ENCODE peak calls at places on chromosomes 4 and X, in five cellular contexts. One of them, this sample, is unnamed.

GRCh38 chrX:31038585-31039326 is 33.1 kb downstream of the FTHL17 start:
- DNase-seq in IMR-90: peak; percentile 31
- DNase-seq in endothelial cell: peak; percentile 34
- DNase-seq in Peyer's patch: peak; percentile 20
- DNase-seq in GM20000: peak; percentile 14
- DNase-seq in this sample: no peak

GRCh38 chrX:125507119-125507518 is 187.4 kb downstream of the TEX13C start:
- DNase-seq in IMR-90: no peak
- DNase-seq in endothelial cell: no peak
- DNase-seq in GM20000: no peak
- DNase-seq in Peyer's patch: no peak
- DNase-seq in this sample: no peak

GRCh38 chr4:129545599-129546278 is 449.8 kb downstream of the C4orf33 start:
- DNase-seq in GM20000: no peak
- DNase-seq in IMR-90: no peak
- DNase-seq in Peyer's patch: no peak
- DNase-seq in endothelial cell: no peak
- DNase-seq in this sample: no peak

GRCh38 chr4:118351851-118352827 is 664 bp downstream of the PRSS12 start:
- DNase-seq in GM20000: peak; percentile 47
- DNase-seq in endothelial cell: peak; percentile 40
- DNase-seq in IMR-90: peak; percentile 59
- DNase-seq in Peyer's patch: no peak
- DNase-seq in this sample: no peak

GRCh38 chr4:73922766-73923630 is 53.8 kb downstream of the CXCL1 start:
- DNase-seq in endothelial cell: no peak
- DNase-seq in GM20000: no peak
- DNase-seq in IMR-90: peak; percentile 59
- DNase-seq in Peyer's patch: no peak
- DNase-seq in this sample: no peak

GRCh38 chr4:119697887-119698393 is 69.3 kb upstream of the PDE5A start:
- DNase-seq in GM20000: no peak
- DNase-seq in IMR-90: no peak
- DNase-seq in endothelial cell: no peak
- DNase-seq in Peyer's patch: no peak
- DNase-seq in this sample: no peak

GRCh38 chr4:22237155-22237751 is 278.6 kb downstream of the ADGRA3 start:
- DNase-seq in endothelial cell: peak; percentile 69
- DNase-seq in IMR-90: peak; percentile 13
- DNase-seq in GM20000: no peak
- DNase-seq in Peyer's patch: no peak
- DNase-seq in this sample: peak; percentile 18

GRCh38 chr4:14117575-14118228 is 490.2 kb upstream of the BOD1L1 start:
- DNase-seq in IMR-90: no peak
- DNase-seq in GM20000: no peak
- DNase-seq in endothelial cell: no peak
- DNase-seq in Peyer's patch: no peak
- DNase-seq in this sample: no peak

GRCh38 chr4:164204434-164204833 is 549.5 kb upstream of the SMIM31 start:
- DNase-seq in GM20000: no peak
- DNase-seq in endothelial cell: no peak
- DNase-seq in Peyer's patch: no peak
- DNase-seq in IMR-90: peak; percentile 12
- DNase-seq in this sample: no peak

GRCh38 chr4:115272585-115272984 is 159.2 kb upstream of the NDST4 start:
- DNase-seq in GM20000: no peak
- DNase-seq in endothelial cell: no peak
- DNase-seq in IMR-90: no peak
- DNase-seq in Peyer's patch: no peak
- DNase-seq in this sample: no peak

GRCh38 chr4:26321326-26322276 is 787 bp downstream of the RBPJ start:
- DNase-seq in endothelial cell: peak; percentile 40
- DNase-seq in GM20000: peak; percentile 29
- DNase-seq in Peyer's patch: peak; percentile 24
- DNase-seq in IMR-90: peak; percentile 41
- DNase-seq in this sample: peak; percentile 39

GRCh38 chr4:155106629-155107028 is 101.8 kb upstream of the NPY2R start:
- DNase-seq in GM20000: no peak
- DNase-seq in endothelial cell: no peak
- DNase-seq in IMR-90: no peak
- DNase-seq in Peyer's patch: no peak
- DNase-seq in this sample: no peak

GRCh38 chrX:10052906-10053625 is 85.9 kb downstream of the CLDN34 start:
- DNase-seq in endothelial cell: no peak
- DNase-seq in IMR-90: no peak
- DNase-seq in Peyer's patch: no peak
- DNase-seq in GM20000: no peak
- DNase-seq in this sample: no peak

GRCh38 chr4:37904824-37905223 is 13.9 kb downstream of the TBC1D1 start:
- DNase-seq in GM20000: no peak
- DNase-seq in Peyer's patch: no peak
- DNase-seq in endothelial cell: no peak
- DNase-seq in IMR-90: no peak
- DNase-seq in this sample: no peak

GRCh38 chr4:141304346-141304745 is 83.7 kb downstream of the ZNF330 start:
- DNase-seq in IMR-90: no peak
- DNase-seq in GM20000: no peak
- DNase-seq in endothelial cell: no peak
- DNase-seq in Peyer's patch: no peak
- DNase-seq in this sample: no peak

GRCh38 chrX:11755724-11756123 is 2.3 kb upstream of the MSL3 start:
- DNase-seq in IMR-90: no peak
- DNase-seq in GM20000: no peak
- DNase-seq in Peyer's patch: no peak
- DNase-seq in endothelial cell: no peak
- DNase-seq in this sample: no peak

GRCh38 chr4:185399466-185399865 is 2.8 kb downstream of the ANKRD37 start:
- DNase-seq in IMR-90: no peak
- DNase-seq in endothelial cell: no peak
- DNase-seq in GM20000: no peak
- DNase-seq in Peyer's patch: no peak
- DNase-seq in this sample: no peak

GRCh38 chr4:3441501-3442459 is at the start of gene HGFAC:
- DNase-seq in Peyer's patch: no peak
- DNase-seq in IMR-90: no peak
- DNase-seq in endothelial cell: no peak
- DNase-seq in GM20000: no peak
- DNase-seq in this sample: no peak

GRCh38 chrX:36898301-36898700 is 109.9 kb upstream of the FAM47C start:
- DNase-seq in Peyer's patch: no peak
- DNase-seq in endothelial cell: no peak
- DNase-seq in IMR-90: peak; percentile 0
- DNase-seq in GM20000: peak; percentile 1
- DNase-seq in this sample: no peak

GRCh38 chrX:105480646-105481310 is 260.3 kb upstream of the TEX13A start:
- DNase-seq in Peyer's patch: no peak
- DNase-seq in IMR-90: no peak
- DNase-seq in GM20000: no peak
- DNase-seq in endothelial cell: no peak
- DNase-seq in this sample: no peak

GRCh38 chr4:126046081-126046614 is 731.4 kb downstream of the FAT4 start:
- DNase-seq in IMR-90: peak; percentile 19
- DNase-seq in Peyer's patch: no peak
- DNase-seq in GM20000: no peak
- DNase-seq in endothelial cell: no peak
- DNase-seq in this sample: no peak

GRCh38 chr4:126047114-126047513 is 732.4 kb downstream of the FAT4 start:
- DNase-seq in Peyer's patch: no peak
- DNase-seq in IMR-90: no peak
- DNase-seq in endothelial cell: no peak
- DNase-seq in GM20000: no peak
- DNase-seq in this sample: no peak

GRCh38 chr4:126057371-126057770 is 742.6 kb downstream of the FAT4 start:
- DNase-seq in GM20000: no peak
- DNase-seq in Peyer's patch: no peak
- DNase-seq in IMR-90: no peak
- DNase-seq in endothelial cell: no peak
- DNase-seq in this sample: no peak

GRCh38 chr4:126051709-126052424 is 737.1 kb downstream of the FAT4 start:
- DNase-seq in GM20000: no peak
- DNase-seq in endothelial cell: no peak
- DNase-seq in IMR-90: peak; percentile 84
- DNase-seq in Peyer's patch: no peak
- DNase-seq in this sample: no peak
- TF ChIP-seq CTCF in GM20000: no peak
- TF ChIP-seq CTCF in endothelial cell: no peak
- TF ChIP-seq CTCF in IMR-90: peak; percentile 33
- TF ChIP-seq CTCF in Peyer's patch: no peak
- TF ChIP-seq CTCF in this sample: no peak

GRCh38 chr4:1763550-1764080 is 29.5 kb upstream of the FGFR3 start:
- DNase-seq in Peyer's patch: no peak
- DNase-seq in GM20000: peak; percentile 77
- DNase-seq in endothelial cell: no peak
- DNase-seq in IMR-90: peak; percentile 22
- DNase-seq in this sample: no peak

GRCh38 chr4:1762264-1763010 is 30.7 kb upstream of the FGFR3 start:
- DNase-seq in IMR-90: no peak
- DNase-seq in GM20000: no peak
- DNase-seq in endothelial cell: no peak
- DNase-seq in Peyer's patch: no peak
- DNase-seq in this sample: no peak

GRCh38 chr4:1764670-1765069 is 28.4 kb upstream of the FGFR3 start:
- DNase-seq in Peyer's patch: no peak
- DNase-seq in endothelial cell: no peak
- DNase-seq in GM20000: no peak
- DNase-seq in IMR-90: no peak
- DNase-seq in this sample: no peak

GRCh38 chr4:1761130-1761688 is 31.9 kb upstream of the FGFR3 start:
- DNase-seq in IMR-90: no peak
- DNase-seq in GM20000: no peak
- DNase-seq in endothelial cell: no peak
- DNase-seq in Peyer's patch: no peak
- DNase-seq in this sample: no peak

GRCh38 chr4:1763070-1763549 is 30.0 kb upstream of the FGFR3 start:
- DNase-seq in Peyer's patch: no peak
- DNase-seq in endothelial cell: no peak
- DNase-seq in GM20000: no peak
- DNase-seq in IMR-90: no peak
- DNase-seq in this sample: no peak
- TF ChIP-seq CTCF in Peyer's patch: no peak
- TF ChIP-seq CTCF in endothelial cell: no peak
- TF ChIP-seq CTCF in GM20000: no peak
- TF ChIP-seq CTCF in IMR-90: no peak
- TF ChIP-seq CTCF in this sample: no peak

GRCh38 chr4:39497909-39498723 is 29.1 kb downstream of the UGDH start:
- DNase-seq in Peyer's patch: no peak
- DNase-seq in GM20000: no peak
- DNase-seq in IMR-90: no peak
- DNase-seq in endothelial cell: no peak
- DNase-seq in this sample: no peak

GRCh38 chr4:39498724-39499014 is 28.6 kb downstream of the UGDH start:
- DNase-seq in IMR-90: peak; percentile 24
- DNase-seq in GM20000: no peak
- DNase-seq in endothelial cell: no peak
- DNase-seq in Peyer's patch: no peak
- DNase-seq in this sample: no peak

GRCh38 chr4:39490322-39490721 is 31.5 kb downstream of the LIAS start:
- DNase-seq in endothelial cell: no peak
- DNase-seq in Peyer's patch: no peak
- DNase-seq in IMR-90: no peak
- DNase-seq in GM20000: no peak
- DNase-seq in this sample: no peak

GRCh38 chr4:39495446-39496208 is 31.6 kb downstream of the UGDH start:
- DNase-seq in endothelial cell: no peak
- DNase-seq in Peyer's patch: no peak
- DNase-seq in IMR-90: peak; percentile 10
- DNase-seq in GM20000: no peak
- DNase-seq in this sample: no peak

DNA sequence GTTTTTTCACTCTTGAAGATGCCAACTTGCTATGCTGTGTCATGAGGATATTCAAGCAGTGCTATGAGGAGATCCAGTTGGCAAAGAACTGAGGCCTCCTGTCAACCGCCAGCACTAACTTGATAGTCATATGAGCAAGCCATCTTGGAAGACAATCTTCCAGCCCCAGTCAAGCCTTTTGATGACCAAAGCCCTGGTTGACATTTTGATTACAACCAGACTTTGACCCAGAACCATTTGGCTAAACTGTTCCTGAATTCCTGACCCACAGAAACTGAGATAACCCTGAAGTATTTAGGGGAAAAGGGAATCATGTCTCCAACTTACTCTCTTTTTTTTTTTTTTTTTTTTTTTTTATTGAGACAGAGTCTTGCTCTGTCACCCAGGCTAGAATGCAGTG is 32.9 kb downstream of the UGDH start:
- DNase-seq in IMR-90: no peak
- DNase-seq in GM20000: no peak
- DNase-seq in endothelial cell: no peak
- DNase-seq in Peyer's patch: no peak
- DNase-seq in this sample: no peak
- TF ChIP-seq CTCF in IMR-90: no peak
- TF ChIP-seq CTCF in GM20000: no peak
- TF ChIP-seq CTCF in endothelial cell: no peak
- TF ChIP-seq CTCF in Peyer's patch: no peak
- TF ChIP-seq CTCF in this sample: no peak

GRCh38 chrX:2546496-2546895 is 45.7 kb upstream of the DHRSX start:
- DNase-seq in GM20000: no peak
- DNase-seq in IMR-90: no peak
- DNase-seq in Peyer's patch: no peak
- DNase-seq in endothelial cell: no peak
- DNase-seq in this sample: no peak

GRCh38 chrX:2550288-2551020 is 49.7 kb upstream of the DHRSX start:
- DNase-seq in IMR-90: no peak
- DNase-seq in Peyer's patch: no peak
- DNase-seq in GM20000: no peak
- DNase-seq in endothelial cell: no peak
- DNase-seq in this sample: no peak

GRCh38 chrX:2549874-2550273 is 49.1 kb upstream of the DHRSX start:
- DNase-seq in Peyer's patch: no peak
- DNase-seq in GM20000: no peak
- DNase-seq in endothelial cell: no peak
- DNase-seq in IMR-90: no peak
- DNase-seq in this sample: no peak

GRCh38 chrX:2547746-2548145 is 47.0 kb upstream of the DHRSX start:
- DNase-seq in endothelial cell: no peak
- DNase-seq in GM20000: no peak
- DNase-seq in IMR-90: no peak
- DNase-seq in Peyer's patch: no peak
- DNase-seq in this sample: no peak

DNA sequence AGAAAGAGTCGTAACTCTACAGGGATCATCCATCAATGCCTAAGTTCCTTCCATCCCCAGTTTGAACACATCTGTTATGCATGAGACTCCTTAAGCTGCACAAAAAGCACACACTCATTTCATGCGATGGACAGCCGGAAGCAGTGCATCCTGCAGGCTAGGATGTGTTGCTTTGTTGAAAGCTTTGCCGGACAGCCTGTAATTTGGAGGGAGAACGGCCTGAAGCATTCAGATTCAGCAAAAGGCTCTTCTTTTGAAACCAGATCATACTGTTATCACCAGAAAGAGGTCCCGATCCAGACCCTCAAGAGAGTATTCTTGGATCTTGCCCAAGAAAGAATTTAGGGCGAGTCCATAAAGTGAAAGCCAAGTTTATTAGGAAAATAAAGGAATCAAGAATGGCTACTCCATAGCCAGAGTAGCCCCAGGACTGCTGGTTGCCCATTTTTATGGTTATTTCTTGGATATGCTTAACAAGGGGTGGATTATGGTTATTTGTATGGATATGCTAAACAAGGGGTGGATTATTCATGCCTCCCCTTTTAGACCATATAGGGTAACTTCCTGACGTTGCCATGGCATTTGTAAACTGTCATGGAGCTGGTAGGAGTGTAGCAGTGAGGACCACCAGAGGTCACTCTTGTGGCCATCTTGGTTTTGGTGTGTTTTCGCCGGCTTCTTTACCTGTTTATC is 48.1 kb upstream of the DHRSX start:
- DNase-seq in IMR-90: no peak
- DNase-seq in Peyer's patch: no peak
- DNase-seq in endothelial cell: no peak
- DNase-seq in GM20000: no peak
- DNase-seq in this sample: no peak
- TF ChIP-seq CTCF in IMR-90: no peak
- TF ChIP-seq CTCF in Peyer's patch: no peak
- TF ChIP-seq CTCF in endothelial cell: no peak
- TF ChIP-seq CTCF in GM20000: no peak
- TF ChIP-seq CTCF in this sample: no peak

This sample was measured in natural killer cell.